ENCODE peak calls at places on chromosome 17, in five cellular contexts. D is H1, E is neuronal stem cell, P is mesenchymal stem cell, I is trophoblast cell. W is an unnamed sample.

GRCh38 chr17:59406808-59407381 is 75.4 kb downstream of the YPEL2 start:
- DNase-seq in D (no peak), E (no peak), P (peak; percentile 41), I (peak; percentile 65), W (no peak)

GRCh38 chr17:69058165-69058564 is 2.6 kb downstream of the ABCA9 start:
- DNase-seq in D (no peak), E (no peak), P (no peak), I (peak; percentile 43), W (peak; percentile 46)

GRCh38 chr17:43006639-43007551 is at the start of gene IFI35:
- DNase-seq in D (peak; percentile 79), E (no peak), P (peak; percentile 91), I (peak; percentile 85), W (peak; percentile 88)

GRCh38 chr17:2712300-2713043 is 908 bp upstream of the CLUH start:
- DNase-seq in D (no peak), E (no peak), P (no peak), I (no peak), W (no peak)

GRCh38 chr17:36675250-36675649 is 73.9 kb downstream of the MRM1 start:
- DNase-seq in D (no peak), E (no peak), P (no peak), I (no peak), W (no peak)

GRCh38 chr17:31506517-31506916 is 115.0 kb downstream of the RAB11FIP4 start:
- DNase-seq in D (no peak), E (no peak), P (no peak), I (no peak), W (no peak)

GRCh38 chr17:3659541-3660111 is 8.8 kb downstream of the TAX1BP3 start:
- DNase-seq in D (no peak), E (no peak), P (peak; percentile 77), I (peak; percentile 73), W (peak; percentile 42)

GRCh38 chr17:76382305-76382802 is 2.1 kb upstream of the SPHK1 start:
- DNase-seq in D (peak; percentile 84), E (peak; percentile 90), P (no peak), I (peak; percentile 80), W (peak; percentile 82)

GRCh38 chr17:44278006-44278405 is 10.1 kb upstream of the SLC4A1 start:
- DNase-seq in D (no peak), E (no peak), P (peak; percentile 22), I (no peak), W (no peak)

GRCh38 chr17:80198144-80198661 is 21.9 kb downstream of the SGSH start:
- DNase-seq in D (peak; percentile 58), E (no peak), P (no peak), I (peak; percentile 82), W (peak; percentile 74)

GRCh38 chr17:49339359-49339758 is 22.7 kb downstream of the ZNF652 start:
- DNase-seq in D (no peak), E (no peak), P (peak; percentile 36), I (no peak), W (no peak)

GRCh38 chr17:75531724-75532090 is 6.2 kb downstream of the LLGL2 start:
- DNase-seq in D (no peak), E (no peak), P (no peak), I (peak; percentile 91), W (no peak)

GRCh38 chr17:350706-351435 is 1.7 kb downstream of the RPH3AL start:
- DNase-seq in D (no peak), E (no peak), P (peak; percentile 68), I (peak; percentile 55), W (peak; percentile 27)

GRCh38 chr17:29593546-29594440 is 861 bp downstream of the ANKRD13B start:
- DNase-seq in D (peak; percentile 72), E (no peak), P (peak; percentile 41), I (peak; percentile 42), W (peak; percentile 88)

GRCh38 chr17:75757086-75757681 is 7.8 kb downstream of the GALK1 start:
- DNase-seq in D (no peak), E (no peak), P (no peak), I (peak; percentile 43), W (no peak)

GRCh38 chr17:39612291-39612894 is 4.7 kb upstream of the NEUROD2 start:
- DNase-seq in D (no peak), E (no peak), P (no peak), I (no peak), W (no peak)

GRCh38 chr17:751269-752001 is 629 bp downstream of the GEMIN4 start:
- DNase-seq in D (peak; percentile 54), E (peak; percentile 29), P (peak; percentile 67), I (peak; percentile 27), W (no peak)

GRCh38 chr17:1908699-1909309 is 79.0 kb downstream of the RPA1 start:
- DNase-seq in D (no peak), E (peak; percentile 69), P (peak; percentile 77), I (peak; percentile 76), W (peak; percentile 78)

GRCh38 chr17:4204190-4204589 is 59.6 kb downstream of the ANKFY1 start:
- DNase-seq in D (no peak), E (no peak), P (no peak), I (no peak), W (no peak)

GRCh38 chr17:81983011-81983638 is 5.7 kb downstream of the ASPSCR1 start:
- DNase-seq in D (no peak), E (no peak), P (no peak), I (no peak), W (no peak)

GRCh38 chr17:81977211-81978091 is at the start of gene ASPSCR1:
- DNase-seq in D (peak; percentile 93), E (peak; percentile 92), P (peak; percentile 89), I (peak; percentile 94), W (peak; percentile 93)

GRCh38 chr17:81978901-81979298 is 1.5 kb downstream of the ASPSCR1 start:
- DNase-seq in D (no peak), E (no peak), P (no peak), I (peak; percentile 59), W (no peak)

GRCh38 chr17:81980752-81981239 is 3.4 kb downstream of the ASPSCR1 start:
- DNase-seq in D (no peak), E (no peak), P (no peak), I (peak; percentile 98), W (no peak)

DNA sequence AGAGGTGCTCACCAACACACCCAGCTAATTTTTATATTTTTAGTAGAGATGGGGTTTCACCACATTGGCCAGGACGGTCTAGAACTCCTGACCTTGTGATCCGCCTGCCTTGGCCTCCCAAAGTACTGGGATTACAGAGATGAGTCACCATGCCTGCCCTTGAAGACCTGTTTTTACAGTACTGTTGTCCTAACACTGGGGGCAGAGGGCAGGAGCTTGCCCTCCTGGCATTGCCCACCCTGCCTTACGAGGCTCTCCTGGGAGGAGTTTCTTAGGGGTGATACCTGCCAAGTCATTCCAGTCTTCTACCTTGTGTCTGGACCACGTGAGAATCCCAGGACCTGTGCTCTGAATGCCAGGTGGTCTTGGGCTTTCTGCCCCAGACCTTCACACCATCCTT is 2.7 kb downstream of the ASPSCR1 start:
- DNase-seq in D (no peak), E (no peak), P (no peak), I (peak; percentile 28), W (no peak)
- H2BK12ac ChIP-seq in D (no peak overlapping the region), E (no peak overlapping the region), P (no peak overlapping the region), I (peak overlapping the region; percentile 37), W (no peak overlapping the region)

GRCh38 chr17:21198411-21198810 is 15.6 kb downstream of the TMEM11 start:
- DNase-seq in D (no peak), E (no peak), P (no peak), I (no peak), W (no peak)
- H2BK12ac ChIP-seq in D (peak overlapping the region; percentile 63), E (no peak overlapping the region), P (no peak overlapping the region), I (no peak overlapping the region), W (no peak overlapping the region)

GRCh38 chr17:66169839-66170238 is 22.1 kb downstream of the CEP112 start:
- DNase-seq in D (no peak), E (no peak), P (no peak), I (no peak), W (no peak)

GRCh38 chr17:66171172-66171571 is 20.8 kb downstream of the CEP112 start:
- DNase-seq in D (no peak), E (no peak), P (no peak), I (no peak), W (no peak)

GRCh38 chr17:66167189-66167815 is 24.6 kb downstream of the CEP112 start:
- DNase-seq in D (no peak), E (no peak), P (peak; percentile 7), I (no peak), W (no peak)

DNA sequence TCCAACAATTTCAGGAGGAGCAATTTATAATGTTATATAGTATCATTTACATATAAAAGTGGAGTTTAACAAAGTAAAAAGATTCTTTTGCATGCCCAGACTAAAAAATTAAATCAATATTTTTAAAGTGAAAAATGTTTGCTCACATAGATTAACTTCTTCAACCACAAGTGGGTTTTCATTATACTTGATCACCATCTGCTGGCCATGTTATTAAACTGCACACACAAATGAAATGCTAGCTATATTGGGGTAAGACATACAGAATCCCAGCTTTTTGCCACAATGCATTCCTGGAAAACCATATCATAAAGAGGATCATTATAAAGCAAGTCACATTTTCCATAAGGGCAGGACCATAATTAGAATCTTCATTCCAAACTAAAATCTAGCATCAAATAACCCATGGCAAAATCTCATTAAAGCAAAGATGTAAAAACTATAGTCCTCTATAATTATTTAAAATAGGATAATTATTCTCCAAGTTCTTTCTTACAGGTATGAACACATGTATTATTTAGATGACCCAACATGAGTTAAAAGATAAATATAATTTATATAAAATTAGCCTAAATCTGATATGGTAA is 26.3 kb downstream of the CEP112 start:
- DNase-seq in D (no peak), E (peak; percentile 38), P (peak; percentile 72), I (peak; percentile 72), W (no peak)
- H2BK12ac ChIP-seq in D (no peak overlapping the region), E (no peak overlapping the region), P (no peak overlapping the region), I (no peak overlapping the region), W (no peak overlapping the region)

GRCh38 chr17:62735027-62735651 is 73.0 kb downstream of the MARCHF10 start:
- DNase-seq in D (no peak), E (no peak), P (no peak), I (no peak), W (peak; percentile 26)
- H2BK12ac ChIP-seq in D (no peak overlapping the region), E (no peak overlapping the region), P (no peak overlapping the region), I (no peak overlapping the region), W (no peak overlapping the region)

GRCh38 chr17:19271751-19272357 is 34.7 kb downstream of the EPN2 start:
- DNase-seq in D (no peak), E (no peak), P (no peak), I (no peak), W (no peak)
- H2BK12ac ChIP-seq in D (no peak overlapping the region), E (no peak overlapping the region), P (no peak overlapping the region), I (no peak overlapping the region), W (no peak overlapping the region)

DNA sequence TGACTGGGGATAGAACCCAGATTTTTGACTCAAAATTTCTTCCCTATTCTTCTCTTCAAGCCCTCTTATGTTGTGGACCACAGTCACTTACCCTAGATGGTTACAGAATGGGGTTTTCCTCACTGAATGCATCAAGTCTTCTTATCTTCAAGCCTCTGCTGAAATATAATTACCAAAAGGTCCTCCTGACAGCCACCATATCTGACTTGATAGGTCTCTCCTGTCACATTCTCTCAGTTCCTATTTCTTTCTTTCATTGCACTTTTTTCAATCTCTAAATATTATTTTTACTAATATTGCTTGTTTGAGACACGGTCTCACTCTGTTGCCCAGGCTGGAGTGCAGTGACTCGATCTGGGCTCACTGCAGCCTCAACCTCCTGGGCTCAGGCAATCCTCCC is 1.1 kb upstream of the COPZ2 start:
- DNase-seq in D (no peak), E (no peak), P (no peak), I (no peak), W (no peak)
- H2BK12ac ChIP-seq in D (no peak overlapping the region), E (no peak overlapping the region), P (no peak overlapping the region), I (no peak overlapping the region), W (no peak overlapping the region)